ENCODE peak calls at places on chromosomes 6 and 20, in seven cellular contexts. I is PC-9; B is fibroblast of lung; P is tibial nerve; L is OCI-LY7; O is CD8-positive, alpha-beta T cell; T is dorsolateral prefrontal cortex. X is an unnamed sample.

GRCh38 chr6:692356-692851 is 535 bp downstream of the EXOC2 start:
- DNase-seq in O (peak), L (peak), I (peak), T (peak), P (no peak), B (no peak), X (peak)

GRCh38 chr6:79436232-79436631 is 101.0 kb downstream of the LCA5 start:
- DNase-seq in O (no peak), L (no peak), I (no peak), T (no peak), B (peak), P (no peak), X (no peak)

GRCh38 chr20:39040116-39040515 is 78.0 kb downstream of the DHX35 start:
- DNase-seq in O (no peak), T (no peak), L (no peak), I (no peak), B (no peak), P (no peak), X (peak)

GRCh38 chr6:75429304-75429703 is 64.3 kb downstream of the FILIP1 start:
- DNase-seq in L (no peak), O (no peak), I (no peak), P (no peak), B (no peak), T (no peak), X (no peak)

GRCh38 chr6:105077592-105078463 is 102.0 kb downstream of the POPDC3 start:
- DNase-seq in B (peak), P (no peak), T (no peak), O (no peak), L (peak), I (peak), X (no peak)

GRCh38 chr6:144675231-144675861 is 390.2 kb downstream of the UTRN start:
- DNase-seq in I (no peak), P (no peak), T (no peak), L (no peak), O (no peak), B (peak), X (peak)

GRCh38 chr6:113190170-113190569 is 667.0 kb upstream of the MARCKS start:
- DNase-seq in L (no peak), O (no peak), T (no peak), I (no peak), P (no peak), B (peak), X (no peak)

GRCh38 chr6:89936177-89936576 is 41.9 kb downstream of the GJA10 start:
- DNase-seq in B (no peak), L (no peak), P (no peak), T (no peak), I (no peak), O (no peak), X (no peak)

GRCh38 chr6:112234596-112234995 is 19.8 kb downstream of the LAMA4 start:
- DNase-seq in P (no peak), B (peak), I (no peak), T (no peak), O (no peak), L (no peak), X (no peak)

GRCh38 chr20:47353697-47354387 is 2.7 kb downstream of the ZMYND8 start:
- DNase-seq in P (no peak), T (no peak), I (no peak), L (no peak), O (no peak), B (peak), X (no peak)

DNA sequence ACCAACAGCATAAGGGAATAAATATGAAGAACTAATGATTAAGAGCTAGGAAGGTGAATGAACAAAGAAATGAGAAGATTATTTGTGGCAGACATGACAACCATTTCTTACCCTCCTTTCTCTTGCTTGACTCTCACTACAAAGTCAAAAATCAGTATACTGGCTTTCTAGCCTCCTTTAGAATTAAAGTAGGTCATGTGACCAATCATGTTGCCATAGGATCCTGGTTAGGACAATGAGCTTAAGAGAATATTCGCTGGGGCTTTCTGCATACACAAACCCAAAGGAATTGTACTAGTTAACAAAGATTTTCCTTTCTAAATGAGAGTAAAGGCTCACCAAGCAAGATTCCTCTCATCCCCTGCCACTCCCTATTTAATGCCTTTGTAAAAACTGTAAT is 76.1 kb upstream of the ID4 start:
- DNase-seq in T (no peak), P (no peak), L (no peak), B (no peak), I (no peak), O (no peak), X (no peak)
- TF ChIP-seq CTCF in T (no peak), P (no peak), L (no peak), B (no peak), I (no peak), O (no peak), X (no peak)

GRCh38 chr6:46116289-46116688 is 13.5 kb upstream of the ENPP4 start:
- DNase-seq in B (no peak), T (no peak), O (no peak), L (peak), I (no peak), P (no peak), X (no peak)

GRCh38 chr6:46115634-46116033 is 14.2 kb upstream of the ENPP4 start:
- DNase-seq in P (no peak), I (no peak), O (no peak), T (no peak), B (no peak), L (no peak), X (no peak)

GRCh38 chr6:46113370-46113769 is 16.4 kb upstream of the ENPP4 start:
- DNase-seq in O (no peak), I (peak), L (no peak), B (no peak), P (no peak), T (no peak), X (no peak)

DNA sequence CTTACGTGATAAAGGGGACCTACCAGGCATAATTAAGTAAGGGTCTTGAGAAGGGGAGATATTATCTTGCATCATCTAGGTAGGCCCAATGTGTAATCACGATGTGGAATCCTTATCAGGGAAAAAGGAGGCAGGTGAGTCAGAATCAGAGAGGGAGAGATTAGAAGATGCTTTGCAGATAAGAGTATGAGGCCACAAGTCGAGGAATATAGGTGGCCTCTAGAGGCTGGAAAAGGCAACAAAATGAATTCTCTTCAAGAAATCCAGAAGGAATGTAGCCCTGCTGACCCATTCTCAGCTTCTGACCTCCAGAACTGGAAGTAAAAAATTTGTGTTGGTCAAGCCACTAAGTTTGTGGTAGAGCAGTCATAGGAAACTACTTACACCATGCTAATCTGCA is 11.0 kb upstream of the ENPP4 start:
- DNase-seq in P (no peak), L (no peak), O (no peak), T (no peak), I (no peak), B (no peak), X (no peak)
- H3K4me3 ChIP-seq in P (no peak), L (no peak), O (no peak), T (no peak), I (no peak), B (no peak), X (no peak)

GRCh38 chr20:64133951-64134407 is 26.6 kb upstream of the NPBWR2 start:
- DNase-seq in T (no peak), L (peak), P (no peak), I (no peak), B (no peak), O (no peak), X (no peak)
- TF ChIP-seq CTCF in T (no peak), L (peak), P (no peak), I (peak), B (peak), O (no peak), X (no peak)

GRCh38 chr6:108113557-108114519 is 39.3 kb upstream of the OSTM1 start:
- DNase-seq in I (peak), O (no peak), P (no peak), B (peak), T (no peak), L (peak), X (no peak)
- H3K4me3 ChIP-seq in I (peak), O (peak), P (peak), B (peak), T (peak), L (no peak), X (no peak)

GRCh38 chr6:17093692-17094091 is 8.2 kb upstream of the STMND1 start:
- DNase-seq in I (no peak), B (no peak), O (no peak), L (no peak), T (no peak), P (no peak), X (no peak)
- TF ChIP-seq CTCF in I (peak), B (peak), O (no peak), L (no peak), T (no peak), P (no peak), X (no peak)

GRCh38 chr6:129138739-129139405 is 255.9 kb downstream of the LAMA2 start:
- DNase-seq in I (no peak), L (no peak), T (no peak), B (no peak), O (no peak), P (no peak), X (no peak)

GRCh38 chr6:129133770-129134192 is 250.8 kb downstream of the LAMA2 start:
- DNase-seq in T (no peak), O (no peak), L (no peak), P (no peak), I (no peak), B (peak), X (no peak)

GRCh38 chr6:129134535-129134934 is 251.6 kb downstream of the LAMA2 start:
- DNase-seq in O (no peak), P (no peak), T (no peak), B (no peak), L (no peak), I (no peak), X (no peak)

GRCh38 chr6:129136751-129137150 is 253.8 kb downstream of the LAMA2 start:
- DNase-seq in T (no peak), I (no peak), L (no peak), O (no peak), B (no peak), P (no peak), X (no peak)

GRCh38 chr6:129135421-129135820 is 252.5 kb downstream of the LAMA2 start:
- DNase-seq in B (peak), T (no peak), I (no peak), O (no peak), L (no peak), P (no peak), X (no peak)
- H3K4me3 ChIP-seq in B (no peak), T (no peak), I (no peak), O (no peak), L (no peak), P (no peak), X (no peak)

DNA sequence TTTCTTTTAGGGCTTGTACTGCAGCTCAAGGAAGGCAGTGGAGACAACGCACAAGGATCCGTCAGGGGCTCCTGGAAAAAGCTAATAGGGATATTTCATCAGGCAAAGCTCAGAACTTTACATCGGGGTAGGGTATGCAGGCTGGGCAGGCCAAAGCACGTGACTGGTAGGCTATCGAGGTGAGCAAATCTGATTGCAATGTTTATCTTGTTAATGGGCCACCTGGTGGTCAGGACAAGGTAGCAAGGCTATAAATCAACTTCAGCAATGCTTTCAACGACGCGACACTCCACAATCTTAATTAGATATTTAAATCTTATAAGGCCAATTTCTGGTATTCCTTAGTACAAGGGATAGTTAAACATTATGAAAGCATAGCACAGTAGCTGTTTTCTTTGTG is 1302.8 kb upstream of the EYS start:
- DNase-seq in O (no peak), B (no peak), I (no peak), T (no peak), P (no peak), L (peak), X (no peak)
- TF ChIP-seq CTCF in O (no peak), B (no peak), I (peak), T (no peak), P (no peak), L (peak), X (no peak)

GRCh38 chr6:94953867-94954631 is 623.3 kb upstream of the MANEA start:
- DNase-seq in L (no peak), P (no peak), B (peak), T (peak), O (no peak), I (no peak), X (no peak)
- H3K4me3 ChIP-seq in L (no peak), P (no peak), B (no peak), T (no peak), O (no peak), I (no peak), X (no peak)

X was measured in lower leg skin.